ENCODE peak calls at places on chromosomes 7 and 10, in six cellular contexts. One of them, this sample, is unnamed.
A peak's percentile ranks its signal among the peaks of the same experiment; 100 is the strongest.

GRCh38 chr7:141598408-141598807 is 47.2 kb downstream of the AGK start:
- DNase-seq in SHP77: no peak
- DNase-seq in GM06990: no peak
- DNase-seq in adrenal gland: no peak
- DNase-seq in activated effector memory CD4-positive, alpha-beta T cell treated with Interleukin-2 at 50 U/mL for 16 hours: no peak
- DNase-seq in occipital lobe: no peak
- DNase-seq in this sample: no peak

GRCh38 chr7:2374401-2374800 is 19.8 kb downstream of the EIF3B start:
- DNase-seq in activated effector memory CD4-positive, alpha-beta T cell treated with Interleukin-2 at 50 U/mL for 16 hours: no peak
- DNase-seq in GM06990: no peak
- DNase-seq in occipital lobe: no peak
- DNase-seq in SHP77: no peak
- DNase-seq in adrenal gland: no peak
- DNase-seq in this sample: no peak

GRCh38 chr7:158778476-158778875 is 50.8 kb downstream of the ESYT2 start:
- DNase-seq in GM06990: no peak
- DNase-seq in SHP77: no peak
- DNase-seq in occipital lobe: no peak
- DNase-seq in activated effector memory CD4-positive, alpha-beta T cell treated with Interleukin-2 at 50 U/mL for 16 hours: no peak
- DNase-seq in adrenal gland: no peak
- DNase-seq in this sample: no peak

GRCh38 chr10:1923586-1923985 is 186.3 kb upstream of the ADARB2 start:
- DNase-seq in SHP77: no peak
- DNase-seq in activated effector memory CD4-positive, alpha-beta T cell treated with Interleukin-2 at 50 U/mL for 16 hours: no peak
- DNase-seq in occipital lobe: no peak
- DNase-seq in adrenal gland: no peak
- DNase-seq in GM06990: no peak
- DNase-seq in this sample: no peak

GRCh38 chr10:49534670-49535381 is 4.1 kb downstream of the ERCC6 start:
- DNase-seq in GM06990: peak; percentile 78
- DNase-seq in occipital lobe: no peak
- DNase-seq in activated effector memory CD4-positive, alpha-beta T cell treated with Interleukin-2 at 50 U/mL for 16 hours: no peak
- DNase-seq in adrenal gland: no peak
- DNase-seq in SHP77: no peak
- DNase-seq in this sample: no peak

GRCh38 chr7:127905491-127906330 is 125.5 kb downstream of the LRRC4 start:
- DNase-seq in SHP77: no peak
- DNase-seq in occipital lobe: no peak
- DNase-seq in adrenal gland: no peak
- DNase-seq in activated effector memory CD4-positive, alpha-beta T cell treated with Interleukin-2 at 50 U/mL for 16 hours: no peak
- DNase-seq in GM06990: no peak
- DNase-seq in this sample: peak; percentile 87

GRCh38 chr7:100008525-100008924 is 6.9 kb upstream of the ZKSCAN1 start:
- DNase-seq in occipital lobe: no peak
- DNase-seq in SHP77: no peak
- DNase-seq in GM06990: no peak
- DNase-seq in activated effector memory CD4-positive, alpha-beta T cell treated with Interleukin-2 at 50 U/mL for 16 hours: no peak
- DNase-seq in adrenal gland: no peak
- DNase-seq in this sample: no peak

GRCh38 chr10:5479481-5480161 is 19.7 kb downstream of the CALML5 start:
- DNase-seq in activated effector memory CD4-positive, alpha-beta T cell treated with Interleukin-2 at 50 U/mL for 16 hours: no peak
- DNase-seq in occipital lobe: no peak
- DNase-seq in SHP77: no peak
- DNase-seq in adrenal gland: no peak
- DNase-seq in GM06990: no peak
- DNase-seq in this sample: no peak

GRCh38 chr7:117269895-117270294 is 53.0 kb downstream of the WNT2 start:
- DNase-seq in adrenal gland: no peak
- DNase-seq in occipital lobe: no peak
- DNase-seq in activated effector memory CD4-positive, alpha-beta T cell treated with Interleukin-2 at 50 U/mL for 16 hours: no peak
- DNase-seq in GM06990: no peak
- DNase-seq in SHP77: no peak
- DNase-seq in this sample: no peak

GRCh38 chr7:113582471-113582870 is 336.3 kb downstream of the PPP1R3A start:
- DNase-seq in SHP77: no peak
- DNase-seq in occipital lobe: no peak
- DNase-seq in adrenal gland: no peak
- DNase-seq in activated effector memory CD4-positive, alpha-beta T cell treated with Interleukin-2 at 50 U/mL for 16 hours: no peak
- DNase-seq in GM06990: no peak
- DNase-seq in this sample: no peak

GRCh38 chr10:93181249-93181928 is 107.7 kb downstream of the CYP26A1 start:
- DNase-seq in activated effector memory CD4-positive, alpha-beta T cell treated with Interleukin-2 at 50 U/mL for 16 hours: no peak
- DNase-seq in occipital lobe: no peak
- DNase-seq in adrenal gland: no peak
- DNase-seq in GM06990: no peak
- DNase-seq in SHP77: no peak
- DNase-seq in this sample: no peak

GRCh38 chr7:32039000-32039756 is 31.0 kb downstream of the PDE1C start:
- DNase-seq in SHP77: peak; percentile 3
- DNase-seq in activated effector memory CD4-positive, alpha-beta T cell treated with Interleukin-2 at 50 U/mL for 16 hours: no peak
- DNase-seq in GM06990: no peak
- DNase-seq in occipital lobe: no peak
- DNase-seq in adrenal gland: no peak
- DNase-seq in this sample: no peak

GRCh38 chr10:132738454-132739224 is 47.3 kb downstream of the NKX6-2 start:
- DNase-seq in adrenal gland: no peak
- DNase-seq in occipital lobe: peak; percentile 82
- DNase-seq in SHP77: no peak
- DNase-seq in GM06990: no peak
- DNase-seq in activated effector memory CD4-positive, alpha-beta T cell treated with Interleukin-2 at 50 U/mL for 16 hours: no peak
- DNase-seq in this sample: no peak

GRCh38 chr7:121985476-121985875 is 112.5 kb downstream of the PTPRZ1 start:
- DNase-seq in occipital lobe: no peak
- DNase-seq in activated effector memory CD4-positive, alpha-beta T cell treated with Interleukin-2 at 50 U/mL for 16 hours: no peak
- DNase-seq in GM06990: no peak
- DNase-seq in adrenal gland: no peak
- DNase-seq in SHP77: no peak
- DNase-seq in this sample: no peak

GRCh38 chr7:17022915-17023314 is 141.1 kb upstream of the AGR3 start:
- DNase-seq in adrenal gland: no peak
- DNase-seq in GM06990: no peak
- DNase-seq in SHP77: no peak
- DNase-seq in activated effector memory CD4-positive, alpha-beta T cell treated with Interleukin-2 at 50 U/mL for 16 hours: no peak
- DNase-seq in occipital lobe: no peak
- DNase-seq in this sample: no peak

GRCh38 chr10:128994598-128995143 is 472.4 kb upstream of the MGMT start:
- DNase-seq in occipital lobe: no peak
- DNase-seq in GM06990: no peak
- DNase-seq in SHP77: no peak
- DNase-seq in adrenal gland: no peak
- DNase-seq in activated effector memory CD4-positive, alpha-beta T cell treated with Interleukin-2 at 50 U/mL for 16 hours: no peak
- DNase-seq in this sample: no peak

GRCh38 chr7:113698556-113699220 is 220.1 kb downstream of the PPP1R3A start:
- DNase-seq in adrenal gland: no peak
- DNase-seq in occipital lobe: no peak
- DNase-seq in SHP77: peak; percentile 16
- DNase-seq in GM06990: no peak
- DNase-seq in activated effector memory CD4-positive, alpha-beta T cell treated with Interleukin-2 at 50 U/mL for 16 hours: no peak
- DNase-seq in this sample: peak; percentile 41

GRCh38 chr10:126137557-126138221 is 241.3 kb downstream of the FANK1 start:
- DNase-seq in GM06990: no peak
- DNase-seq in SHP77: no peak
- DNase-seq in adrenal gland: no peak
- DNase-seq in occipital lobe: no peak
- DNase-seq in activated effector memory CD4-positive, alpha-beta T cell treated with Interleukin-2 at 50 U/mL for 16 hours: no peak
- DNase-seq in this sample: no peak

GRCh38 chr7:49279886-49280285 is 355.5 kb downstream of the CDC14C start:
- DNase-seq in SHP77: no peak
- DNase-seq in adrenal gland: no peak
- DNase-seq in occipital lobe: no peak
- DNase-seq in activated effector memory CD4-positive, alpha-beta T cell treated with Interleukin-2 at 50 U/mL for 16 hours: no peak
- DNase-seq in GM06990: no peak
- DNase-seq in this sample: no peak

GRCh38 chr7:30596043-30596641 is 1.5 kb downstream of the GARS1 start:
- DNase-seq in occipital lobe: no peak
- DNase-seq in activated effector memory CD4-positive, alpha-beta T cell treated with Interleukin-2 at 50 U/mL for 16 hours: no peak
- DNase-seq in GM06990: no peak
- DNase-seq in adrenal gland: no peak
- DNase-seq in SHP77: no peak
- DNase-seq in this sample: peak; percentile 60

GRCh38 chr10:24616536-24616935 is 107.2 kb downstream of the ARHGAP21 start:
- DNase-seq in activated effector memory CD4-positive, alpha-beta T cell treated with Interleukin-2 at 50 U/mL for 16 hours: no peak
- DNase-seq in adrenal gland: no peak
- DNase-seq in occipital lobe: no peak
- DNase-seq in SHP77: no peak
- DNase-seq in GM06990: no peak
- DNase-seq in this sample: no peak

GRCh38 chr10:58856508-58857240 is 319.8 kb upstream of the PHYHIPL start:
- DNase-seq in GM06990: no peak
- DNase-seq in SHP77: no peak
- DNase-seq in activated effector memory CD4-positive, alpha-beta T cell treated with Interleukin-2 at 50 U/mL for 16 hours: no peak
- DNase-seq in adrenal gland: no peak
- DNase-seq in occipital lobe: peak; percentile 14
- DNase-seq in this sample: peak; percentile 95

GRCh38 chr10:27285093-27285492 is 44.5 kb upstream of the ACBD5 start:
- DNase-seq in GM06990: no peak
- DNase-seq in SHP77: no peak
- DNase-seq in adrenal gland: peak; percentile 19
- DNase-seq in occipital lobe: no peak
- DNase-seq in activated effector memory CD4-positive, alpha-beta T cell treated with Interleukin-2 at 50 U/mL for 16 hours: no peak
- DNase-seq in this sample: peak; percentile 5

GRCh38 chr7:116545411-116545993 is 20.7 kb downstream of the CAV1 start:
- DNase-seq in activated effector memory CD4-positive, alpha-beta T cell treated with Interleukin-2 at 50 U/mL for 16 hours: no peak
- DNase-seq in adrenal gland: no peak
- DNase-seq in GM06990: no peak
- DNase-seq in occipital lobe: no peak
- DNase-seq in SHP77: no peak
- DNase-seq in this sample: no peak

GRCh38 chr10:37314862-37315261 is 189.5 kb downstream of the ANKRD30A start:
- DNase-seq in occipital lobe: no peak
- DNase-seq in adrenal gland: no peak
- DNase-seq in SHP77: no peak
- DNase-seq in GM06990: no peak
- DNase-seq in activated effector memory CD4-positive, alpha-beta T cell treated with Interleukin-2 at 50 U/mL for 16 hours: no peak
- DNase-seq in this sample: no peak